ENCODE peak calls at places on chromosomes 5 and 9, in seven cellular contexts. F is SK-N-SH, Y is MM.1S, S is GM23248, I is OCI-LY7, X is HCT116, P is PC-3. K is an unnamed sample. For H3K36me3 and H3K9me2, the result is how much of the 10 kb centered on the place peaks cover.

GRCh38 chr5:11687498-11687897 is 216.7 kb downstream of the CTNND2 start:
- DNase-seq in S (no peak), P (no peak), I (no peak), F (no peak), Y (no peak), X (no peak), K (no peak)

GRCh38 chr5:97049175-97049574 is 93.2 kb downstream of the LIX1 start:
- DNase-seq in X (no peak), Y (no peak), I (no peak), P (no peak), S (no peak), F (no peak), K (no peak)

GRCh38 chr5:17012289-17012688 is 76.2 kb upstream of the MYO10 start:
- DNase-seq in S (peak), X (no peak), Y (no peak), P (peak), I (no peak), F (no peak), K (no peak)

GRCh38 chr9:97632992-97633858 is at the start of the genes NCBP1 and TSTD2:
- DNase-seq in X (peak), P (peak), S (peak), F (peak), I (peak), Y (peak), K (peak)

GRCh38 chr5:111685969-111686368 is 71.0 kb downstream of the NREP start:
- DNase-seq in X (peak), S (no peak), I (peak), Y (no peak), P (peak), F (no peak), K (no peak)

GRCh38 chr5:100706796-100707195 is 171.6 kb downstream of the FAM174A start:
- DNase-seq in I (peak), S (peak), F (no peak), X (no peak), Y (peak), P (peak), K (peak)

GRCh38 chr5:35777358-35778087 is 79.2 kb upstream of the IL7R start:
- DNase-seq in S (peak), I (peak), Y (peak), P (peak), F (peak), X (peak), K (peak)

GRCh38 chr5:172903790-172904189 is 55.4 kb upstream of the RPL26L1 start:
- DNase-seq in P (peak), X (peak), I (no peak), Y (no peak), F (peak), S (peak), K (peak)

GRCh38 chr5:171152382-171152781 is 156.7 kb upstream of the TLX3 start:
- DNase-seq in P (peak), I (no peak), S (peak), Y (no peak), F (peak), X (peak), K (no peak)

GRCh38 chr5:130141689-130142320 is 237.5 kb downstream of the CHSY3 start:
- DNase-seq in F (peak), S (peak), X (no peak), Y (peak), I (no peak), P (peak), K (peak)

GRCh38 chr5:53369681-53370080 is 110.7 kb upstream of the FST start:
- DNase-seq in P (no peak), F (no peak), X (no peak), S (no peak), I (no peak), Y (no peak), K (no peak)

GRCh38 chr9:130186839-130187522 is 14.8 kb downstream of the NCS1 start:
- DNase-seq in Y (no peak), I (no peak), P (peak), X (peak), S (peak), F (peak), K (peak)

GRCh38 chr5:139636207-139636792 is 11.8 kb upstream of the CXXC5 start:
- DNase-seq in F (peak), I (peak), S (peak), X (no peak), Y (peak), P (no peak), K (peak)

GRCh38 chr9:99221266-99221622 is 498 bp downstream of the ALG2 start:
- DNase-seq in X (no peak), S (no peak), F (no peak), Y (no peak), P (no peak), I (no peak), K (no peak)

GRCh38 chr5:16411741-16412455 is 53.7 kb downstream of the ZNF622 start:
- DNase-seq in Y (no peak), P (peak), S (peak), F (no peak), I (no peak), X (no peak), K (no peak)

GRCh38 chr9:136225748-136226679 is 19.6 kb downstream of the QSOX2 start:
- DNase-seq in X (peak), Y (peak), S (peak), F (peak), P (peak), I (peak), K (peak)

GRCh38 chr5:177430146-177430951 is 3.9 kb downstream of the GRK6 start:
- DNase-seq in I (peak), F (no peak), P (no peak), Y (peak), S (no peak), X (no peak), K (no peak)

GRCh38 chr5:16871746-16872339 is 64.2 kb downstream of the MYO10 start:
- DNase-seq in F (no peak), X (no peak), S (peak), Y (no peak), P (peak), I (no peak), K (no peak)

GRCh38 chr9:10957878-10958277 is 345.1 kb upstream of the PTPRD start:
- DNase-seq in F (no peak), P (no peak), X (no peak), Y (no peak), I (no peak), S (no peak), K (no peak)

GRCh38 chr9:130870491-130871381 is 25.9 kb downstream of the QRFP start:
- DNase-seq in I (peak), S (no peak), Y (no peak), P (no peak), X (no peak), F (no peak), K (no peak)

GRCh38 chr5:37043693-37044092 is 167.1 kb downstream of the NIPBL start:
- DNase-seq in P (peak), F (no peak), Y (no peak), S (peak), X (no peak), I (peak), K (no peak)

GRCh38 chr5:102988459-102988858 is 131.5 kb downstream of the GIN1 start:
- DNase-seq in S (no peak), P (no peak), F (no peak), Y (no peak), I (no peak), X (no peak), K (no peak)

GRCh38 chr5:91296691-91297143 is 86.4 kb downstream of the ARRDC3 start:
- DNase-seq in F (no peak), X (no peak), S (peak), P (no peak), I (no peak), Y (no peak), K (no peak)

GRCh38 chr5:19855453-19855852 is 132.5 kb downstream of the CDH18 start:
- DNase-seq in X (no peak), F (no peak), S (peak), I (no peak), Y (no peak), P (no peak), K (no peak)

GRCh38 chr5:19855929-19856328 is 132.1 kb downstream of the CDH18 start:
- DNase-seq in I (no peak), F (no peak), X (no peak), P (no peak), Y (no peak), S (peak), K (no peak)

GRCh38 chr5:19859020-19859419 is 129.0 kb downstream of the CDH18 start:
- DNase-seq in Y (no peak), X (no peak), P (no peak), F (no peak), S (no peak), I (no peak), K (no peak)

GRCh38 chr5:19855031-19855430 is 133.0 kb downstream of the CDH18 start:
- DNase-seq in I (no peak), P (peak), F (no peak), S (peak), Y (no peak), X (no peak), K (no peak)

DNA sequence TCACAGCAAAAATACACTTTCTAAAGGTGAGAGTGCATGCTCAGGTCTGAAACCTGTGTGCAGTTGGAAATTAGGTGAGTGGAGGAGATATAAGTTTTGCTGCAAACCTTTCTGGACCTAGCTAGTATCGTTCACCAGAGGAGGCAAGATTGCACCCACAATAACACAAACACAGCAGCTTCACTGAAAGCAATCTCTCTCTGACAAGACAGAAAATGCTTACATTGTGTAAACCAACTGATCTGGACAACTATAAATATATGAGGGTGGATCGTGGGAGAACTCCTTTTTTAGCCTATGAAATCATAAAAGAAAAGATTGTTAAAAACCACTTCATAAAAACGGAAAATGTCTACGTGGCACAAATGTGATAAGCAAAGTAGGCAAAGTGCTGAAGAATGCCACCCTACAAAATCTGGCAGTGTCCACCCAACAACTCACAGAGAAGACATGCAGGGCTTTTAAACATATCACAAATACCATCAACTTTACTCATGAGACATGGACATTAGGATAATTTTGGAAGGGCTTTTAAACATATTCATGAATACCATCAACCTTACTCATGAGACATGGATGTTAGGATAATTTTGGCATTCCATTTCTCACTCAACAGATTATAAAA is 134.3 kb downstream of the CDH18 start:
- DNase-seq in I (no peak), X (no peak), P (peak), F (no peak), S (peak), Y (peak), K (no peak)
- TF ChIP-seq EZH2phosphoT487 in I (no peak), X (no peak), P (no peak), F (no peak), S (no peak), Y (no peak), K (no peak)

GRCh38 chr5:32109236-32109635 is 64.9 kb downstream of the GOLPH3 start:
- DNase-seq in Y (no peak), P (no peak), I (no peak), S (peak), X (no peak), F (no peak), K (no peak)
- H3K36me3 ChIP-seq in Y (under half), P (under half), I (half or more), S (half or more), X (under half), F (half or more), K (under half)

GRCh38 chr9:82890865-82891264 is 172.1 kb downstream of the RASEF start:
- DNase-seq in F (no peak), Y (no peak), S (no peak), X (no peak), P (no peak), I (no peak), K (no peak)

GRCh38 chr9:82893549-82893948 is 169.4 kb downstream of the RASEF start:
- DNase-seq in S (no peak), F (no peak), P (no peak), Y (no peak), I (no peak), X (no peak), K (no peak)

GRCh38 chr9:82891321-82891720 is 171.6 kb downstream of the RASEF start:
- DNase-seq in F (no peak), S (no peak), Y (no peak), I (no peak), X (no peak), P (no peak), K (no peak)

GRCh38 chr9:82890401-82890800 is 172.5 kb downstream of the RASEF start:
- DNase-seq in I (no peak), X (no peak), F (no peak), S (no peak), Y (no peak), P (no peak), K (no peak)

GRCh38 chr9:82894961-82895902 is 167.7 kb downstream of the RASEF start:
- DNase-seq in P (no peak), F (peak), X (no peak), Y (no peak), I (no peak), S (no peak), K (peak)
- H3K9me2 ChIP-seq in P (under half), F (under half), X (under half), Y (under half), I (under half), S (under half), K (under half)

GRCh38 chr9:91787931-91788330 is 162.1 kb downstream of the ROR2 start:
- DNase-seq in Y (no peak), P (no peak), X (no peak), S (no peak), F (no peak), I (no peak), K (no peak)

GRCh38 chr9:91786132-91786896 is 163.7 kb downstream of the ROR2 start:
- DNase-seq in S (no peak), F (no peak), I (no peak), Y (no peak), X (no peak), P (no peak), K (no peak)

GRCh38 chr9:91785403-91785917 is 164.6 kb downstream of the ROR2 start:
- DNase-seq in P (no peak), I (no peak), Y (no peak), F (no peak), S (peak), X (no peak), K (no peak)

GRCh38 chr9:91790912-91791311 is 159.1 kb downstream of the ROR2 start:
- DNase-seq in X (peak), S (peak), Y (no peak), F (no peak), P (peak), I (no peak), K (no peak)

GRCh38 chr9:91789941-91790340 is 160.1 kb downstream of the ROR2 start:
- DNase-seq in P (no peak), F (no peak), S (peak), Y (no peak), X (no peak), I (no peak), K (no peak)
- TF ChIP-seq EZH2phosphoT487 in P (no peak), F (no peak), S (no peak), Y (no peak), X (no peak), I (no peak), K (no peak)